ENCODE peak calls at places on chromosome 17, in five cellular contexts. W is K562, A is GM12878, S is HepG2, H is H1. M is an unnamed sample.

GRCh38 chr17:10046786-10047609 is 141.9 kb upstream of the RCVRN start:
- DNase-seq in H (no peak), A (peak; percentile 82), S (no peak), W (no peak), M (no peak)

GRCh38 chr17:31842416-31843381 is 16.3 kb downstream of the COPRS start:
- DNase-seq in H (peak; percentile 68), W (peak; percentile 74), A (no peak), S (peak; percentile 62), M (peak; percentile 93)

GRCh38 chr17:8470447-8471047 is 34.9 kb downstream of the NDEL1 start:
- DNase-seq in H (no peak), W (no peak), A (no peak), S (no peak), M (no peak)

GRCh38 chr17:78268960-78269892 is 37.8 kb downstream of the TMEM235 start:
- DNase-seq in W (no peak), S (no peak), H (no peak), A (no peak), M (peak; percentile 79)

GRCh38 chr17:7867881-7868329 is 10.1 kb downstream of the CYB5D1 start:
- DNase-seq in A (no peak), H (no peak), S (no peak), W (no peak), M (no peak)

GRCh38 chr17:193841-194806 is 12.7 kb upstream of the DOC2B start:
- DNase-seq in S (peak; percentile 60), W (no peak), H (no peak), A (no peak), M (no peak)

GRCh38 chr17:20935740-20936139 is 107.1 kb downstream of the USP22 start:
- DNase-seq in A (no peak), W (no peak), S (no peak), H (no peak), M (no peak)

GRCh38 chr17:73166731-73167581 is 2.1 kb downstream of the SSTR2 start:
- DNase-seq in H (no peak), W (no peak), A (no peak), S (no peak), M (no peak)

GRCh38 chr17:17822189-17822978 is 14.4 kb downstream of the SREBF1 start:
- DNase-seq in W (peak; percentile 51), S (no peak), H (no peak), A (no peak), M (no peak)

GRCh38 chr17:63429766-63430165 is 16.3 kb downstream of the CYB561 start:
- DNase-seq in W (no peak), H (no peak), S (no peak), A (no peak), M (no peak)

GRCh38 chr17:66805567-66805966 is 29.4 kb upstream of the CACNG5 start:
- DNase-seq in H (no peak), S (no peak), A (no peak), W (no peak), M (no peak)

GRCh38 chr17:49434821-49435581 is 20.3 kb upstream of the PHB1 start:
- DNase-seq in A (no peak), S (peak; percentile 74), W (peak; percentile 82), H (peak; percentile 38), M (peak; percentile 85)

GRCh38 chr17:77690271-77691161 is 268.0 kb upstream of the TNRC6C start:
- DNase-seq in W (no peak), S (no peak), A (no peak), H (no peak), M (no peak)

GRCh38 chr17:30396612-30397011 is 17.9 kb downstream of the CPD start:
- DNase-seq in H (no peak), S (no peak), A (no peak), W (no peak), M (no peak)

GRCh38 chr17:49901460-49902331 is 53.8 kb upstream of the TAC4 start:
- DNase-seq in A (no peak), W (no peak), H (no peak), S (peak; percentile 65), M (peak; percentile 53)

GRCh38 chr17:19644493-19645210 is 3.9 kb upstream of the ALDH3A2 start:
- DNase-seq in W (no peak), H (no peak), S (no peak), A (no peak), M (no peak)

GRCh38 chr17:77319211-77320031 is 178.7 kb downstream of the SEC14L1 start:
- DNase-seq in A (no peak), S (no peak), H (no peak), W (peak; percentile 94), M (peak; percentile 46)

GRCh38 chr17:36665417-36665816 is 64.0 kb downstream of the MRM1 start:
- DNase-seq in W (no peak), S (no peak), A (no peak), H (no peak), M (no peak)

GRCh38 chr17:81711814-81712467 is at the start of gene SLC25A10:
- DNase-seq in H (no peak), S (peak; percentile 89), W (peak; percentile 90), A (no peak), M (peak; percentile 84)

GRCh38 chr17:57862990-57863667 is 13.3 kb upstream of the MRPS23 start:
- DNase-seq in S (peak; percentile 94), A (no peak), W (peak; percentile 38), H (no peak), M (no peak)

GRCh38 chr17:41633498-41634197 is 9.3 kb upstream of the KRT17 start:
- DNase-seq in W (no peak), S (no peak), A (no peak), H (no peak), M (no peak)

GRCh38 chr17:28551421-28552186 is 820 bp downstream of the UNC119 start:
- DNase-seq in W (peak; percentile 29), A (no peak), S (no peak), H (no peak), M (no peak)

DNA sequence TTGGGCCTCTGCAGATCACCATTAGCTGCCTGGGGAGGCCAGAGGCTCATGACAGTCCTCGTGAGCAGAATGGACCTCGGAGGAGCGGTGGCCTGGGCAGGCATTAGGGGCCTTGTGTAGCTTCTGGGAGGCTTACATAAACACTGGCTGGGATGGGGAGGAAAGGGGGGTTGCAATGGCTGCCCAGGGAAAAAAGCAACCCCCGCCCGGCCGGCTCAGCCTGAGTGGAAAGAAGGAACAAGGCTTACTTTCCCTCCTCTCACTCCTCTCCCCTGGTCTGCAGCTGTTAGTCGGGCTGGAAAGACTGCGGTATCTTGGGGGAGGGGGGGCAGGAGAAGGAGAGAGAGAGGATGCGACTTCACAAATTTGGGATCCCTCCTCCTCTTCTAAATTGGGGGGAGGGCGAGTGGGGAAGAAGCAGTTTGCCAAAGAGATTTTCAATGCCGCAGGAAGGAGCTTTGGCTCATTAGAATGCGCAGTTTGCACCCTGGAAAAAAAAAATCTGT is 6.4 kb upstream of the NR1D1 start:
- DNase-seq in S (no peak), H (no peak), A (no peak), W (no peak), M (peak; percentile 65)
- H3K4me1 ChIP-seq in S (peaks cover 100% of the 10 kb centered on the region), H (peaks cover 37% of the 10 kb centered on the region), A (peaks cover 58% of the 10 kb centered on the region), W (peaks cover 54% of the 10 kb centered on the region), M (peaks cover 73% of the 10 kb centered on the region)

GRCh38 chr17:48052956-48053757 is 5.0 kb downstream of the NFE2L1 start:
- DNase-seq in H (no peak), A (no peak), W (peak; percentile 57), S (peak; percentile 77), M (peak; percentile 14)

GRCh38 chr17:48053758-48054237 is 5.6 kb downstream of the NFE2L1 start:
- DNase-seq in S (no peak), H (no peak), A (no peak), W (no peak), M (peak; percentile 45)

GRCh38 chr17:48054238-48055185 is 6.4 kb downstream of the NFE2L1 start:
- DNase-seq in S (no peak), W (peak; percentile 84), A (no peak), H (peak; percentile 98), M (peak; percentile 99)

GRCh38 chr17:48051278-48051677 is 3.1 kb downstream of the NFE2L1 start:
- DNase-seq in H (no peak), W (no peak), S (no peak), A (no peak), M (no peak)

DNA sequence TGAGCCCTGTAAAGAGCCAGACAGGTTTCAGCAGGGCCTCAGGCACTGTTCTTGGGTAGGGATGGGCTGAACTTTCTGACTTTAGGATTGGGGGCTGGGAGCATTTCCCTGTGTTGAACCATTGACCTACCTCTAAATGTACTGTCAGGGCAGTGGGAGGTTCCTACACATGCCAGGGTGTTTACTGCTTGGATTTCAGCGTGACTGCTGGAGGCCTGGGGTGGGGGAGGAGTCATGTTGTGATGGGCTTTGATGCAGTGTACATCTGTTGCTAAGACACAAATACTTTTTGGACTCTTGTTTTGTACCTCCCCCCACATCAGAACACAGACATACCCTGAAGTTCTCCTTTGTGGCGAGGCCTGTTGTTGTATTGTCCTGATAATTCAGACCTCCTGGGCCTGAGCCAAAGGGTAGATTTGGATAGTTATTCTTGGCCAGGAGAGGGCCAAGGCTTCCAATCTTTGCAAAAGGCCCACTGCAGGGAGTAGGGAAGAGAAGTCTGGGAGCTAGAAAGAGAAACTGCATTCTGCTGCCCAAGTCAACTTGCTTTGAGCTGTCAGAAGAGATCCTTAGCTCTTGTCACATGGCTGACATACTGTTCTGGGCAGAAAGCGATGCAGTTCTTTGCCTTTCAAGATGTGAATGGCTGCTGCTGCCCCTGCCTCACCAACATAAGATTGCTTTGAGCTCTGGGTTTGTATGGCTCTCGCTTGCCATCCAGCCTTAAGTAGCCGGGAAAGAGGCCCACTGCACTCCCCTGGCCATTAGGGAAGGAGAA is 3.7 kb downstream of the NFE2L1 start:
- DNase-seq in S (peak; percentile 85), W (peak; percentile 83), H (no peak), A (no peak), M (peak; percentile 43)
- TF ChIP-seq CREB1 in S (no peak), W (no peak), H (no peak), A (no peak), M (no peak)

GRCh38 chr17:4453821-4454591 is 20.3 kb downstream of the SPNS3 start:
- DNase-seq in W (no peak), H (no peak), S (peak; percentile 82), A (no peak), M (no peak)
- H3K4me1 ChIP-seq in W (no peaks in the 10 kb centered on the region), H (no peaks in the 10 kb centered on the region), S (peaks cover 36% of the 10 kb centered on the region), A (no peaks in the 10 kb centered on the region), M (no peaks in the 10 kb centered on the region)

DNA sequence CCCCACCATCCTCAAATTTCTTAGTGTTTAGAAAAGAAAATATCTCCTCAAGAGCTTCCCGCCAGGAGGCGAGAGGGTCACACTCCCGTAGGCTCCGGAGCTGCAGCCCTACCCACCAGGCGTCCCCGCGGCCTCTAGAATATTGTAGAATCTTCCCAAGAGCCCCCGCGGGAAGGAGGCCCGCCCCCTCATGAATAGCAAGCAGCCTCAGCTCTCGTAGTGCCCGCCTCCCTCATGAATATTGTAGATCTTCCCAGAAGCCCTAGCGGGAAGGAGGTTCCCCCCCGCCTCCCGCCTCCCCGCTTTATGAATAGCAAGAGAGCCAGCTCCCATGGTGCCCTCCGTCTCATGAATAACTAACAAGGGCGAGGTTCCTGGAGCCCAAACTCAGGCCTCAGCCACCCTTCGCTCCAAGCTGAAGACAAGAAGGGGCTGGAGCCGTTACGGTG is at the start of gene FBXO47:
- DNase-seq in A (no peak), S (peak; percentile 21), W (peak; percentile 26), H (peak; percentile 94), M (peak; percentile 100)
- TF ChIP-seq CREB1 in A (no peak), S (no peak), W (no peak), H (peak; percentile 8), M (no peak)

GRCh38 chr17:80265205-80266068 is 4.8 kb downstream of the RNF213 start:
- DNase-seq in S (no peak), A (peak; percentile 84), H (no peak), W (no peak), M (no peak)
- H3K4me1 ChIP-seq in S (peaks cover 36% of the 10 kb centered on the region), A (peaks cover 24% of the 10 kb centered on the region), H (peaks cover 12% of the 10 kb centered on the region), W (peaks cover 41% of the 10 kb centered on the region), M (peaks cover 29% of the 10 kb centered on the region)

M was measured in GM23338.